ENCODE peak calls at places on chromosomes 11 and 22, in four cellular contexts. One of them, this sample, is unnamed.

GRCh38 chr11:65121447-65121864 is 478 bp downstream of the FAU start:
- DNase-seq in GM12878: no peak
- DNase-seq in K562: no peak
- DNase-seq in HL-60: no peak
- DNase-seq in this sample: no peak

GRCh38 chr11:33802414-33802950 is 28.2 kb upstream of the FBXO3 start:
- DNase-seq in GM12878: no peak
- DNase-seq in K562: peak
- DNase-seq in HL-60: peak
- DNase-seq in this sample: no peak

GRCh38 chr11:84902445-84902844 is 724.7 kb downstream of the DLG2 start:
- DNase-seq in GM12878: no peak
- DNase-seq in K562: no peak
- DNase-seq in HL-60: no peak
- DNase-seq in this sample: no peak

GRCh38 chr11:70405679-70406395 is 7.5 kb downstream of the CTTN start:
- DNase-seq in GM12878: no peak
- DNase-seq in K562: no peak
- DNase-seq in HL-60: no peak
- DNase-seq in this sample: no peak

GRCh38 chr22:39236321-39237275 is 8.2 kb downstream of the PDGFB start:
- DNase-seq in GM12878: peak
- DNase-seq in K562: no peak
- DNase-seq in HL-60: peak
- DNase-seq in this sample: no peak

GRCh38 chr22:40966683-40967082 is 15.5 kb downstream of the RBX1 start:
- DNase-seq in GM12878: no peak
- DNase-seq in K562: no peak
- DNase-seq in HL-60: peak
- DNase-seq in this sample: no peak

GRCh38 chr22:45516923-45517675 is 14.4 kb downstream of the FBLN1 start:
- DNase-seq in GM12878: no peak
- DNase-seq in K562: no peak
- DNase-seq in HL-60: no peak
- DNase-seq in this sample: no peak

GRCh38 chr22:36104435-36104834 is 56.1 kb downstream of the APOL3 start:
- DNase-seq in GM12878: no peak
- DNase-seq in K562: peak
- DNase-seq in HL-60: no peak
- DNase-seq in this sample: no peak

GRCh38 chr11:132874638-132875037 is 657.7 kb downstream of the OPCML start:
- DNase-seq in GM12878: no peak
- DNase-seq in K562: no peak
- DNase-seq in HL-60: no peak
- DNase-seq in this sample: no peak

GRCh38 chr11:86737752-86738151 is 62.6 kb upstream of the PRSS23 start:
- DNase-seq in GM12878: no peak
- DNase-seq in K562: no peak
- DNase-seq in HL-60: no peak
- DNase-seq in this sample: no peak

GRCh38 chr22:24049211-24049610 is 38.1 kb downstream of the CABIN1 start:
- DNase-seq in GM12878: no peak
- DNase-seq in K562: no peak
- DNase-seq in HL-60: no peak
- DNase-seq in this sample: no peak

GRCh38 chr11:119369035-119369925 is 12.2 kb downstream of the USP2 start:
- DNase-seq in GM12878: no peak
- DNase-seq in K562: no peak
- DNase-seq in HL-60: no peak
- DNase-seq in this sample: no peak

GRCh38 chr11:27656320-27656719 is 43.9 kb downstream of the BDNF start:
- DNase-seq in GM12878: no peak
- DNase-seq in K562: no peak
- DNase-seq in HL-60: no peak
- DNase-seq in this sample: no peak

GRCh38 chr11:27653990-27654758 is 46.1 kb downstream of the BDNF start:
- DNase-seq in GM12878: no peak
- DNase-seq in K562: no peak
- DNase-seq in HL-60: no peak
- DNase-seq in this sample: no peak

GRCh38 chr11:27660171-27660570 is 40.1 kb downstream of the BDNF start:
- DNase-seq in GM12878: no peak
- DNase-seq in K562: no peak
- DNase-seq in HL-60: no peak
- DNase-seq in this sample: no peak

GRCh38 chr11:27656806-27657483 is 43.3 kb downstream of the BDNF start:
- DNase-seq in GM12878: no peak
- DNase-seq in K562: no peak
- DNase-seq in HL-60: no peak
- DNase-seq in this sample: no peak

GRCh38 chr11:27658535-27659236 is 41.6 kb downstream of the BDNF start:
- DNase-seq in GM12878: no peak
- DNase-seq in K562: no peak
- DNase-seq in HL-60: no peak
- DNase-seq in this sample: no peak
- TF ChIP-seq SPI1 in GM12878: no peak
- TF ChIP-seq SPI1 in K562: no peak
- TF ChIP-seq SPI1 in HL-60: no peak
- TF ChIP-seq SPI1 in this sample: no peak

GRCh38 chr11:23590909-23591308 is 730.6 kb upstream of the CCDC179 start:
- DNase-seq in GM12878: no peak
- DNase-seq in K562: no peak
- DNase-seq in HL-60: no peak
- DNase-seq in this sample: no peak
- TF ChIP-seq SPI1 in GM12878: no peak
- TF ChIP-seq SPI1 in K562: no peak
- TF ChIP-seq SPI1 in HL-60: no peak
- TF ChIP-seq SPI1 in this sample: no peak

DNA sequence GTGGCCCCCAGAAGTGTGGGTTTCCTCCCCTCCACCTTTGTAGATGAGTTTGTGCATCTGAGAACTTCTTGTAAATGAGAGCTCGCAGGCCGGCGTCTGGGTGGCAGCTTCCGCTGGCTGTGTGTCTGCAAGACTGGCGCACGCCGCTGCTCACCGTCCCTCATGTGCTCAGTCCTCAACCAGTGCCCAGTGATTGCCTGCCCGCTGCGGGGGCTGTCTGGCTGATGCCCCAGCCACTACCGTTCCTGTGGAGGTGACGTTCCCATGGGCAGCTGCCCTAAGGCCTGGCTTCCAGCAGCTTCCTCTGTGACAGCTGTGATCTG is 8.8 kb downstream of the TBX1 start:
- DNase-seq in GM12878: no peak
- DNase-seq in K562: no peak
- DNase-seq in HL-60: no peak
- DNase-seq in this sample: no peak
- TF ChIP-seq SPI1 in GM12878: no peak
- TF ChIP-seq SPI1 in K562: no peak
- TF ChIP-seq SPI1 in HL-60: no peak
- TF ChIP-seq SPI1 in this sample: no peak

GRCh38 chr11:37571248-37571647 is 973.2 kb upstream of the RAG2 start:
- DNase-seq in GM12878: no peak
- DNase-seq in K562: no peak
- DNase-seq in HL-60: no peak
- DNase-seq in this sample: no peak
- TF ChIP-seq SPI1 in GM12878: no peak
- TF ChIP-seq SPI1 in K562: no peak
- TF ChIP-seq SPI1 in HL-60: no peak
- TF ChIP-seq SPI1 in this sample: no peak

This sample was measured in GM12891.